ENCODE peak calls at places on chromosomes 7 and 10, in eight cellular contexts. U, W, M, S, O, P, G and I are unnamed samples.

GRCh38 chr7:35463751-35464150 is 209.9 kb upstream of the TBX20 start:
- DNase-seq in U (no peak), M (no peak), S (no peak), W (no peak), P (no peak), G (no peak), O (no peak), I (no peak)

GRCh38 chr7:47809387-47809786 is 138.9 kb downstream of the PKD1L1 start:
- DNase-seq in G (no peak), W (no peak), S (no peak), P (no peak), O (no peak), U (no peak), M (no peak), I (no peak)

GRCh38 chr7:21108182-21108581 is 319.7 kb upstream of the SP4 start:
- DNase-seq in S (no peak), P (no peak), G (peak; percentile 74), W (no peak), O (no peak), M (no peak), U (no peak), I (no peak)

GRCh38 chr7:130996841-130997231 is 262.8 kb upstream of the KLF14 start:
- DNase-seq in O (no peak), W (peak; percentile 61), S (peak; percentile 56), U (no peak), P (no peak), M (peak; percentile 49), G (peak; percentile 77), I (no peak)

GRCh38 chr7:131665021-131665420 is 108.6 kb upstream of the PODXL start:
- DNase-seq in W (no peak), G (no peak), U (no peak), O (no peak), P (no peak), S (no peak), M (no peak), I (no peak)

GRCh38 chr7:137618748-137619147 is 228.0 kb downstream of the DGKI start:
- DNase-seq in M (no peak), S (no peak), U (no peak), P (no peak), G (no peak), W (peak; percentile 21), O (no peak), I (no peak)

GRCh38 chr7:3107889-3108570 is 64.4 kb upstream of the CARD11 start:
- DNase-seq in O (no peak), G (no peak), M (no peak), P (no peak), W (no peak), S (no peak), U (no peak), I (no peak)

GRCh38 chr7:22386865-22387264 is 29.9 kb upstream of the RAPGEF5 start:
- DNase-seq in G (no peak), U (no peak), P (no peak), W (no peak), S (no peak), O (no peak), M (no peak), I (no peak)

GRCh38 chr7:98571006-98571405 is 46.1 kb upstream of the NPTX2 start:
- DNase-seq in S (no peak), M (no peak), W (no peak), O (no peak), G (no peak), P (no peak), U (no peak), I (no peak)

GRCh38 chr10:98313598-98313997 is 45.6 kb upstream of the LOXL4 start:
- DNase-seq in S (no peak), G (no peak), O (no peak), M (no peak), P (no peak), W (no peak), U (no peak), I (no peak)

GRCh38 chr10:63412304-63412703 is 53.5 kb downstream of the JMJD1C start:
- DNase-seq in M (no peak), O (no peak), U (no peak), S (no peak), G (no peak), P (no peak), W (no peak), I (no peak)

GRCh38 chr10:21533577-21534475 is at the start of gene MLLT10:
- DNase-seq in U (peak; percentile 90), G (peak; percentile 93), P (peak; percentile 95), W (peak; percentile 94), M (peak; percentile 93), S (peak; percentile 97), O (peak; percentile 66), I (peak; percentile 93)

GRCh38 chr7:105202561-105203130 is 186.1 kb downstream of the SRPK2 start:
- DNase-seq in G (no peak), U (no peak), W (peak; percentile 33), M (peak; percentile 18), P (no peak), S (no peak), O (no peak), I (no peak)

GRCh38 chr10:113122947-113123346 is 172.9 kb downstream of the TCF7L2 start:
- DNase-seq in M (no peak), G (no peak), O (no peak), S (no peak), P (no peak), W (no peak), U (no peak), I (no peak)

GRCh38 chr10:67306588-67307205 is 380.9 kb downstream of the LRRTM3 start:
- DNase-seq in P (no peak), W (peak; percentile 4), U (no peak), G (no peak), M (no peak), S (no peak), O (no peak), I (peak; percentile 31)

GRCh38 chr7:47552631-47553030 is 29.3 kb downstream of the TNS3 start:
- DNase-seq in S (no peak), W (peak; percentile 72), O (no peak), P (no peak), G (no peak), M (peak; percentile 89), U (no peak), I (no peak)

GRCh38 chr10:77320852-77321496 is 316.6 kb downstream of the KCNMA1 start:
- DNase-seq in G (no peak), U (no peak), W (peak; percentile 99), S (no peak), M (peak; percentile 94), O (no peak), P (no peak), I (no peak)

GRCh38 chr7:42014625-42015412 is 222.2 kb downstream of the GLI3 start:
- DNase-seq in G (peak; percentile 25), P (no peak), U (no peak), M (no peak), W (peak; percentile 54), S (no peak), O (no peak), I (peak; percentile 63)

GRCh38 chr7:19352271-19352670 is 207.1 kb upstream of the FERD3L start:
- DNase-seq in O (no peak), W (no peak), S (no peak), G (no peak), P (no peak), U (no peak), M (peak; percentile 54), I (no peak)

GRCh38 chr7:27560706-27561235 is 101.9 kb downstream of the HIBADH start:
- DNase-seq in W (peak; percentile 91), S (no peak), G (no peak), P (no peak), M (peak; percentile 90), O (no peak), U (no peak), I (no peak)

GRCh38 chr7:98394377-98394836 is 6.5 kb downstream of the BAIAP2L1 start:
- DNase-seq in O (no peak), M (peak; percentile 90), G (no peak), S (no peak), U (no peak), P (no peak), W (peak; percentile 90), I (no peak)

GRCh38 chr10:11643039-11643438 is 31.6 kb upstream of the USP6NL start:
- DNase-seq in M (no peak), P (no peak), S (no peak), G (no peak), U (no peak), O (no peak), W (no peak), I (no peak)

GRCh38 chr10:11638055-11638698 is 26.7 kb upstream of the USP6NL start:
- DNase-seq in U (no peak), P (no peak), G (no peak), W (no peak), O (no peak), M (no peak), S (no peak), I (no peak)

GRCh38 chr10:11642558-11642957 is 31.1 kb upstream of the USP6NL start:
- DNase-seq in P (no peak), S (no peak), O (no peak), U (no peak), M (no peak), W (no peak), G (no peak), I (no peak)

GRCh38 chr10:11639346-11639745 is 27.9 kb upstream of the USP6NL start:
- DNase-seq in G (no peak), W (no peak), U (no peak), P (no peak), O (no peak), S (no peak), M (no peak), I (no peak)

GRCh38 chr10:11639861-11640764 is 28.7 kb upstream of the USP6NL start:
- DNase-seq in G (no peak), P (no peak), W (no peak), O (no peak), M (no peak), S (no peak), U (no peak), I (no peak)
- H3K4me1 ChIP-seq in G (no peaks in the 10 kb centered on the region), P (no peaks in the 10 kb centered on the region), W (no peaks in the 10 kb centered on the region), O (no peaks in the 10 kb centered on the region), M (no peaks in the 10 kb centered on the region), S (no peaks in the 10 kb centered on the region), U (no peaks in the 10 kb centered on the region), I (no peaks in the 10 kb centered on the region)

GRCh38 chr7:43337191-43337590 is 224.7 kb downstream of the HECW1 start:
- DNase-seq in P (no peak), M (no peak), W (no peak), U (no peak), G (no peak), S (no peak), O (no peak), I (no peak)
- H3K9me3 ChIP-seq in P (no peaks in the 10 kb centered on the region), M (no peaks in the 10 kb centered on the region), W (no peaks in the 10 kb centered on the region), U (no peaks in the 10 kb centered on the region), G (no peaks in the 10 kb centered on the region), S (no peaks in the 10 kb centered on the region), O (no peaks in the 10 kb centered on the region), I (no peaks in the 10 kb centered on the region)

DNA sequence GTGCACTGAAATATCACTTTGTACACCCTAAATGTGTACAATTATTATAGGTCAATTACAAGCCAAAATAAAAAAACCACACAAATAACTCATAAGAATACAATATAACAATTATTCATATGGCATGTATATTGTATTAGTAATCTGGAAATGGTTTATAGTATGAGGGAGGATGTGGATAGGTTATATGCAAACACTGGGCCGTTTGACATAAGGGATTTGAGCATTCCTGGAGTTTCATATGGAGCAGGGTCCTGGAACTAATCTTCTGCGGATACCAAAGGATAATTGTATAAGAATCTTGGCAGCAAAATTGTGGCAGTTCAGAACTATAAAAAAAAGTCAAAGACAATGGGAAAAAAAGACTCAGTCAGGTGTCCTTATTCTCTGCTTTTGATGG is 619.4 kb downstream of the CNTNAP2 start:
- DNase-seq in M (no peak), P (no peak), O (no peak), S (no peak), W (no peak), U (no peak), G (no peak), I (no peak)
- H3K4me1 ChIP-seq in M (no peaks in the 10 kb centered on the region), P (no peaks in the 10 kb centered on the region), O (no peaks in the 10 kb centered on the region), S (no peaks in the 10 kb centered on the region), W (no peaks in the 10 kb centered on the region), U (no peaks in the 10 kb centered on the region), G (no peaks in the 10 kb centered on the region), I (no peaks in the 10 kb centered on the region)

GRCh38 chr7:157664034-157664433 is 327.2 kb downstream of the DNAJB6 start:
- DNase-seq in U (no peak), M (no peak), S (no peak), P (no peak), G (no peak), W (no peak), O (no peak), I (no peak)
- H3K9me3 ChIP-seq in U (no peaks in the 10 kb centered on the region), M (no peaks in the 10 kb centered on the region), S (no peaks in the 10 kb centered on the region), P (no peaks in the 10 kb centered on the region), G (no peaks in the 10 kb centered on the region), W (peaks cover 59% of the 10 kb centered on the region), O (no peaks in the 10 kb centered on the region), I (peaks cover 20% of the 10 kb centered on the region)